ENCODE peak calls at places on chromosomes 1 and 21, in four cellular contexts. One of them, this sample, is unnamed.

GRCh38 chr21:26130249-26130896 is 40.2 kb downstream of the APP start:
- DNase-seq in esophagus muscularis mucosa: no peak
- DNase-seq in stomach: no peak
- DNase-seq in NB4: no peak
- DNase-seq in this sample: no peak

GRCh38 chr21:45433301-45433700 is 28.3 kb downstream of the COL18A1 start:
- DNase-seq in esophagus muscularis mucosa: no peak
- DNase-seq in stomach: no peak
- DNase-seq in NB4: no peak
- DNase-seq in this sample: no peak

GRCh38 chr21:42388740-42389448 is 7.0 kb downstream of the TMPRSS3 start:
- DNase-seq in esophagus muscularis mucosa: no peak
- DNase-seq in stomach: peak; percentile 70
- DNase-seq in NB4: no peak
- DNase-seq in this sample: no peak

GRCh38 chr1:53550201-53550741 is 91.1 kb downstream of the DMRTB1 start:
- DNase-seq in esophagus muscularis mucosa: no peak
- DNase-seq in stomach: no peak
- DNase-seq in NB4: peak; percentile 66
- DNase-seq in this sample: no peak

GRCh38 chr1:211198111-211198510 is 61.1 kb upstream of the RCOR3 start:
- DNase-seq in esophagus muscularis mucosa: no peak
- DNase-seq in stomach: no peak
- DNase-seq in NB4: no peak
- DNase-seq in this sample: no peak

GRCh38 chr1:19450811-19451564 is 34.4 kb downstream of the CAPZB start:
- DNase-seq in esophagus muscularis mucosa: no peak
- DNase-seq in stomach: no peak
- DNase-seq in NB4: no peak
- DNase-seq in this sample: no peak

GRCh38 chr1:8335246-8335645 is 17.3 kb downstream of the SLC45A1 start:
- DNase-seq in esophagus muscularis mucosa: no peak
- DNase-seq in stomach: no peak
- DNase-seq in NB4: no peak
- DNase-seq in this sample: no peak

GRCh38 chr1:246221390-246222240 is 285.5 kb downstream of the SMYD3 start:
- DNase-seq in esophagus muscularis mucosa: no peak
- DNase-seq in stomach: no peak
- DNase-seq in NB4: no peak
- DNase-seq in this sample: no peak

GRCh38 chr1:3697810-3698209 is 45.5 kb downstream of the TP73 start:
- DNase-seq in esophagus muscularis mucosa: no peak
- DNase-seq in stomach: no peak
- DNase-seq in NB4: no peak
- DNase-seq in this sample: no peak

GRCh38 chr1:168945870-168946269 is 160.6 kb upstream of the ATP1B1 start:
- DNase-seq in esophagus muscularis mucosa: no peak
- DNase-seq in stomach: peak; percentile 78
- DNase-seq in NB4: no peak
- DNase-seq in this sample: peak; percentile 19

GRCh38 chr1:211326528-211327340 is at the start of gene TRAF5:
- DNase-seq in esophagus muscularis mucosa: no peak
- DNase-seq in stomach: peak; percentile 58
- DNase-seq in NB4: peak; percentile 65
- DNase-seq in this sample: peak; percentile 90

GRCh38 chr21:45599146-45599581 is 44.4 kb upstream of the PCBP3 start:
- DNase-seq in esophagus muscularis mucosa: no peak
- DNase-seq in stomach: no peak
- DNase-seq in NB4: no peak
- DNase-seq in this sample: no peak

GRCh38 chr1:227316941-227317540 is 1.3 kb downstream of the CDC42BPA start:
- DNase-seq in esophagus muscularis mucosa: no peak
- DNase-seq in stomach: no peak
- DNase-seq in NB4: peak; percentile 30
- DNase-seq in this sample: no peak

GRCh38 chr1:61080408-61081134 is 1.8 kb upstream of the NFIA start:
- DNase-seq in esophagus muscularis mucosa: no peak
- DNase-seq in stomach: no peak
- DNase-seq in NB4: no peak
- DNase-seq in this sample: no peak

GRCh38 chr1:192707978-192708547 is 72.1 kb downstream of the RGS13 start:
- DNase-seq in esophagus muscularis mucosa: no peak
- DNase-seq in stomach: no peak
- DNase-seq in NB4: peak; percentile 69
- DNase-seq in this sample: no peak

GRCh38 chr1:42852608-42852980 is 6.2 kb downstream of the ZNF691 start:
- DNase-seq in esophagus muscularis mucosa: no peak
- DNase-seq in stomach: no peak
- DNase-seq in NB4: no peak
- DNase-seq in this sample: no peak

GRCh38 chr1:6385673-6386191 is 7.8 kb downstream of the ACOT7 start:
- DNase-seq in esophagus muscularis mucosa: no peak
- DNase-seq in stomach: no peak
- DNase-seq in NB4: no peak
- DNase-seq in this sample: no peak

GRCh38 chr1:220696863-220697231 is 6.7 kb downstream of the C1orf115 start:
- DNase-seq in esophagus muscularis mucosa: peak; percentile 90
- DNase-seq in stomach: no peak
- DNase-seq in NB4: no peak
- DNase-seq in this sample: no peak

GRCh38 chr1:100769906-100770646 is 50.5 kb downstream of the VCAM1 start:
- DNase-seq in esophagus muscularis mucosa: no peak
- DNase-seq in stomach: no peak
- DNase-seq in NB4: no peak
- DNase-seq in this sample: no peak

GRCh38 chr1:226838456-226838855 is 32.0 kb upstream of the PSEN2 start:
- DNase-seq in esophagus muscularis mucosa: no peak
- DNase-seq in stomach: no peak
- DNase-seq in NB4: no peak
- DNase-seq in this sample: no peak

GRCh38 chr1:211703812-211704566 is 28.6 kb upstream of the NEK2 start:
- DNase-seq in esophagus muscularis mucosa: no peak
- DNase-seq in stomach: peak; percentile 28
- DNase-seq in NB4: no peak
- DNase-seq in this sample: no peak

GRCh38 chr1:27332536-27333281 is 9.1 kb upstream of the SYTL1 start:
- DNase-seq in esophagus muscularis mucosa: no peak
- DNase-seq in stomach: peak; percentile 63
- DNase-seq in NB4: peak; percentile 68
- DNase-seq in this sample: no peak

GRCh38 chr1:3733603-3734591 is 18.4 kb upstream of the CCDC27 start:
- DNase-seq in esophagus muscularis mucosa: no peak
- DNase-seq in stomach: no peak
- DNase-seq in NB4: no peak
- DNase-seq in this sample: no peak

GRCh38 chr1:201773764-201774163 is 55.2 kb upstream of the IPO9 start:
- DNase-seq in esophagus muscularis mucosa: no peak
- DNase-seq in stomach: no peak
- DNase-seq in NB4: no peak
- DNase-seq in this sample: no peak

GRCh38 chr1:219587817-219588561 is 24.9 kb downstream of the ZC3H11B start:
- DNase-seq in esophagus muscularis mucosa: no peak
- DNase-seq in stomach: no peak
- DNase-seq in NB4: peak; percentile 30
- DNase-seq in this sample: no peak

GRCh38 chr1:8560611-8561544 is 243.0 kb downstream of the SLC45A1 start:
- DNase-seq in esophagus muscularis mucosa: no peak
- DNase-seq in stomach: no peak
- DNase-seq in NB4: peak; percentile 58
- DNase-seq in this sample: no peak

GRCh38 chr1:53547321-53547720 is 88.1 kb downstream of the DMRTB1 start:
- DNase-seq in esophagus muscularis mucosa: no peak
- DNase-seq in stomach: no peak
- DNase-seq in NB4: no peak
- DNase-seq in this sample: no peak

GRCh38 chr1:8252266-8252951 is 65.5 kb upstream of the SLC45A1 start:
- DNase-seq in esophagus muscularis mucosa: no peak
- DNase-seq in stomach: no peak
- DNase-seq in NB4: no peak
- DNase-seq in this sample: no peak

GRCh38 chr1:225509376-225509707 is 81.5 kb upstream of the LBR start:
- DNase-seq in esophagus muscularis mucosa: no peak
- DNase-seq in stomach: no peak
- DNase-seq in NB4: no peak
- DNase-seq in this sample: no peak

GRCh38 chr1:238811211-238811610 is 575.2 kb upstream of the CHRM3 start:
- DNase-seq in esophagus muscularis mucosa: no peak
- DNase-seq in stomach: no peak
- DNase-seq in NB4: no peak
- DNase-seq in this sample: no peak

GRCh38 chr1:161921990-161922389 is 101.7 kb downstream of the OLFML2B start:
- DNase-seq in esophagus muscularis mucosa: no peak
- DNase-seq in stomach: no peak
- DNase-seq in NB4: no peak
- DNase-seq in this sample: no peak

GRCh38 chr1:238962941-238963340 is 423.4 kb upstream of the CHRM3 start:
- DNase-seq in esophagus muscularis mucosa: no peak
- DNase-seq in stomach: no peak
- DNase-seq in NB4: no peak
- DNase-seq in this sample: no peak

GRCh38 chr1:191671236-191671635 is 487.0 kb upstream of the RGS18 start:
- DNase-seq in esophagus muscularis mucosa: no peak
- DNase-seq in stomach: no peak
- DNase-seq in NB4: no peak
- DNase-seq in this sample: no peak

GRCh38 chr1:39102537-39103320 is 76.6 kb downstream of the NDUFS5 start:
- DNase-seq in esophagus muscularis mucosa: no peak
- DNase-seq in stomach: no peak
- DNase-seq in NB4: peak; percentile 88
- DNase-seq in this sample: peak; percentile 87

GRCh38 chr1:168202941-168203654 is 22.7 kb upstream of the SFT2D2 start:
- DNase-seq in esophagus muscularis mucosa: no peak
- DNase-seq in stomach: no peak
- DNase-seq in NB4: peak; percentile 60
- DNase-seq in this sample: no peak

GRCh38 chr1:231062500-231063270 is 22.6 kb upstream of the FAM89A start:
- DNase-seq in esophagus muscularis mucosa: no peak
- DNase-seq in stomach: no peak
- DNase-seq in NB4: no peak
- DNase-seq in this sample: no peak

GRCh38 chr1:156927215-156928042 is 7.0 kb downstream of the LRRC71 start:
- DNase-seq in esophagus muscularis mucosa: no peak
- DNase-seq in stomach: peak; percentile 75
- DNase-seq in NB4: peak; percentile 78
- DNase-seq in this sample: no peak
- TF ChIP-seq CTCF in esophagus muscularis mucosa: peak; percentile 49
- TF ChIP-seq CTCF in stomach: peak; percentile 43
- TF ChIP-seq CTCF in NB4: peak; percentile 55
- TF ChIP-seq CTCF in this sample: no peak

DNA sequence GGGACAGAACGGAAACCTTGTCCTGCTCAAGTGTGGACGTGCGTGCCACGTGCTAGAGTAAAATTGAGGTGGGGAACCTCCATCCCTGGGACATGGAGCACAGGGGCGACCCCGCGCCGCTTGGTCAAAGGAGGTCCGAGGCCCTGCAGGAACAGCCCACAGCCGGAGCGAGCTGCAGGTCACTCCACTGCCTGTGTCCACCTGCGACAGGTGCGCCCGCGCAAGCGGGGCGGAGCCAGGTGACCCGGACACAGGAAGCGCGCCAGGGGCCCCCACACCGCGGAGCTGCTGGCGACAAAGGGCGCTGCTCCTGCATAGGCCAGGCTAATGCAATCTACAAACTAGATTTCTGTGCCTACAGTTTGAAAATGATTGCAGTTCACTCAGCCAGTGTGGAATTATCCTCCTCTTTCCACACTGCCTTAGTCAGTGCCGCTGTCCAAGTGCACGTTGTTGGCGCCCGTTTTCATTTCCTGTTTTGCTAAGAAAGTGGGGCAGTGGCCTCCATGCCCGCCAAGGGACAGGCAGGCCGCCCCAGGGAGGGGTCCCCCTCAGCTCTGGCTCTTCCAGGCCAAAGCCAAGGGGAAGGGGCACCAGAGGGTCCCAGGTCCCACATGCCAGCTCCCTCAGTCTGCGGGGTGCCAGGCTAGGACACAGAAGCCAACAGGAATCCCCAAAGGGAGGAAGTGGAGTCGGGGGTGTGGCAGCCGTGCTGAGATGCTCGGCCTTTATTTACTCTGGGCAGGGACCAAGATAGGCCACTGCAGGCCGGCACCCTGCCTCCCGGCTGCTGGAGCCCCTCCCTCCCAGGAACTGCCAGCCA is 4.3 kb upstream of the NADK start:
- DNase-seq in esophagus muscularis mucosa: peak; percentile 94
- DNase-seq in stomach: peak; percentile 88
- DNase-seq in NB4: peak; percentile 66
- DNase-seq in this sample: peak; percentile 77
- TF ChIP-seq POLR2A in esophagus muscularis mucosa: no peak
- TF ChIP-seq POLR2A in stomach: no peak
- TF ChIP-seq POLR2A in NB4: no peak
- TF ChIP-seq POLR2A in this sample: no peak

GRCh38 chr1:40383095-40383487 is 9.6 kb downstream of the SMAP2 start:
- DNase-seq in esophagus muscularis mucosa: no peak
- DNase-seq in stomach: peak; percentile 52
- DNase-seq in NB4: no peak
- DNase-seq in this sample: no peak

GRCh38 chr1:40381268-40382109 is 8.0 kb downstream of the SMAP2 start:
- DNase-seq in esophagus muscularis mucosa: no peak
- DNase-seq in stomach: no peak
- DNase-seq in NB4: peak; percentile 58
- DNase-seq in this sample: no peak

GRCh38 chr1:40383488-40384412 is 10.2 kb downstream of the SMAP2 start:
- DNase-seq in esophagus muscularis mucosa: no peak
- DNase-seq in stomach: peak; percentile 54
- DNase-seq in NB4: no peak
- DNase-seq in this sample: no peak

GRCh38 chr1:40382110-40382464 is 8.6 kb downstream of the SMAP2 start:
- DNase-seq in esophagus muscularis mucosa: no peak
- DNase-seq in stomach: no peak
- DNase-seq in NB4: no peak
- DNase-seq in this sample: no peak

GRCh38 chr1:40382601-40383000 is 9.1 kb downstream of the SMAP2 start:
- DNase-seq in esophagus muscularis mucosa: no peak
- DNase-seq in stomach: no peak
- DNase-seq in NB4: no peak
- DNase-seq in this sample: no peak
- TF ChIP-seq CTCF in esophagus muscularis mucosa: no peak
- TF ChIP-seq CTCF in stomach: no peak
- TF ChIP-seq CTCF in NB4: no peak
- TF ChIP-seq CTCF in this sample: no peak

DNA sequence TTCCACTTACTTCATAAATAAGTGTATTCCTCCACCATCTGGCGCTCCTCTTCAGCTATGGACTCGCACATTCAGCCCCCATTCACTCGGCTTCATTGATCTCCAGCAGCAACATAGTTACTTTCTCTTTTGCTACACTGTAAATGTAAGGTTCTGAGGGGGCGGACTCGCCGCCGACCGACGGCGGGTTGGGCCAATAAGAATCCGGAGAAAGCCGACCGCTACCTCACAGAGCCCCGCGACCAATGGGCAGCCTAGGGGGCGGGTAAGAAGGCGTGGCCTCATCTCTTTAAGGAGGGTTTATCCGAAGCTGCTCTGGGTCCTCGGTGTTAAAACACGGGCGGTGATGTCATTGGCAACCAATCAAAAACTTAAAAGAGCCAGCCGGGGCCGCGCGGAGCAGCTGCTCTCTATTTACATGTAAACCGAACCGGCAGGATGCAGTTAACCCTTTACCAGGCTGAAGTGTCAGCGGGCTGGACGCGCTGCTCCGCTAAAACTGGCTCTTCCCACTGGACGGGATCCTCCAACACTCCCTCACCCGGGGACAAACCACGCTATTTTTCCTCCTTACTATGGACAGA is at the start of gene DUSP10:
- DNase-seq in esophagus muscularis mucosa: peak; percentile 100
- DNase-seq in stomach: peak; percentile 99
- DNase-seq in NB4: peak; percentile 99
- DNase-seq in this sample: peak; percentile 100
- TF ChIP-seq POLR2A in esophagus muscularis mucosa: peak; percentile 15
- TF ChIP-seq POLR2A in stomach: peak; percentile 87
- TF ChIP-seq POLR2A in NB4: peak; percentile 64
- TF ChIP-seq POLR2A in this sample: peak; percentile 64